ENCODE peak calls at places on chromosomes 12 and 14, in six cellular contexts. H, L, V, W, P and G are unnamed samples.

GRCh38 chr12:51721281-51721940 is 127.1 kb downstream of the FIGNL2 start:
- DNase-seq in H (no peak), L (peak; percentile 53), V (no peak), W (peak; percentile 19), P (no peak), G (no peak)

GRCh38 chr14:20350280-20350679 is 6.8 kb downstream of the PARP2 start:
- DNase-seq in H (no peak), L (no peak), V (no peak), W (no peak), P (no peak), G (no peak)

GRCh38 chr12:96034631-96035282 is 630 bp downstream of the LTA4H start:
- DNase-seq in H (no peak), L (peak; percentile 25), V (no peak), W (no peak), P (no peak), G (no peak)

GRCh38 chr14:88825078-88825458 is 617 bp downstream of the TTC8 start:
- DNase-seq in H (no peak), L (no peak), V (no peak), W (no peak), P (no peak), G (no peak)

GRCh38 chr12:7155471-7156034 is 25.4 kb downstream of the CLSTN3 start:
- DNase-seq in H (no peak), L (no peak), V (no peak), W (no peak), P (no peak), G (no peak)

GRCh38 chr14:59293934-59294661 is 105.6 kb downstream of the DAAM1 start:
- DNase-seq in H (no peak), L (no peak), V (peak; percentile 80), W (peak; percentile 55), P (no peak), G (no peak)

GRCh38 chr14:102008891-102009290 is 44.5 kb downstream of the DYNC1H1 start:
- DNase-seq in H (no peak), L (no peak), V (no peak), W (no peak), P (no peak), G (no peak)

GRCh38 chr14:64674829-64675228 is 29.4 kb upstream of the PLEKHG3 start:
- DNase-seq in H (no peak), L (no peak), V (no peak), W (no peak), P (no peak), G (no peak)

GRCh38 chr12:97194551-97194950 is 268.1 kb upstream of the RMST start:
- DNase-seq in H (no peak), L (no peak), V (no peak), W (no peak), P (no peak), G (no peak)

GRCh38 chr14:51095854-51096823 is 1.2 kb upstream of the TRIM9 start:
- DNase-seq in H (no peak), L (peak; percentile 20), V (no peak), W (no peak), P (no peak), G (peak; percentile 82)

GRCh38 chr12:122088181-122088810 is 9.7 kb downstream of the MLXIP start:
- DNase-seq in H (no peak), L (no peak), V (no peak), W (no peak), P (no peak), G (peak; percentile 40)

GRCh38 chr12:110992909-110993308 is 72.5 kb upstream of the MYL2 start:
- DNase-seq in H (no peak), L (no peak), V (no peak), W (no peak), P (no peak), G (no peak)

GRCh38 chr12:31736472-31736871 is 7.7 kb upstream of the AMN1 start:
- DNase-seq in H (no peak), L (peak; percentile 88), V (no peak), W (no peak), P (no peak), G (no peak)

GRCh38 chr12:121532503-121533390 is 48.1 kb downstream of the KDM2B start:
- DNase-seq in H (no peak), L (no peak), V (no peak), W (no peak), P (no peak), G (no peak)

GRCh38 chr14:69002069-69002468 is 23.0 kb upstream of the ACTN1 start:
- DNase-seq in H (peak; percentile 56), L (no peak), V (no peak), W (no peak), P (no peak), G (no peak)

GRCh38 chr14:37622231-37622923 is 26.9 kb downstream of the TTC6 start:
- DNase-seq in H (no peak), L (no peak), V (no peak), W (no peak), P (no peak), G (no peak)

GRCh38 chr12:130419116-130419515 is 81.4 kb downstream of the PIWIL1 start:
- DNase-seq in H (no peak), L (no peak), V (peak; percentile 23), W (no peak), P (no peak), G (no peak)

GRCh38 chr14:47278233-47278842 is 397.1 kb downstream of the MDGA2 start:
- DNase-seq in H (peak; percentile 43), L (no peak), V (no peak), W (no peak), P (no peak), G (no peak)

GRCh38 chr12:13208533-13209278 is 12.2 kb downstream of the EMP1 start:
- DNase-seq in H (no peak), L (no peak), V (no peak), W (no peak), P (no peak), G (no peak)
- H3K4me1 ChIP-seq in H (peaks cover 14% of the 10 kb centered on the region), L (peaks cover 5% of the 10 kb centered on the region), V (no peaks in the 10 kb centered on the region), W (peaks cover 83% of the 10 kb centered on the region), P (no peaks in the 10 kb centered on the region), G (peaks cover 94% of the 10 kb centered on the region)

DNA sequence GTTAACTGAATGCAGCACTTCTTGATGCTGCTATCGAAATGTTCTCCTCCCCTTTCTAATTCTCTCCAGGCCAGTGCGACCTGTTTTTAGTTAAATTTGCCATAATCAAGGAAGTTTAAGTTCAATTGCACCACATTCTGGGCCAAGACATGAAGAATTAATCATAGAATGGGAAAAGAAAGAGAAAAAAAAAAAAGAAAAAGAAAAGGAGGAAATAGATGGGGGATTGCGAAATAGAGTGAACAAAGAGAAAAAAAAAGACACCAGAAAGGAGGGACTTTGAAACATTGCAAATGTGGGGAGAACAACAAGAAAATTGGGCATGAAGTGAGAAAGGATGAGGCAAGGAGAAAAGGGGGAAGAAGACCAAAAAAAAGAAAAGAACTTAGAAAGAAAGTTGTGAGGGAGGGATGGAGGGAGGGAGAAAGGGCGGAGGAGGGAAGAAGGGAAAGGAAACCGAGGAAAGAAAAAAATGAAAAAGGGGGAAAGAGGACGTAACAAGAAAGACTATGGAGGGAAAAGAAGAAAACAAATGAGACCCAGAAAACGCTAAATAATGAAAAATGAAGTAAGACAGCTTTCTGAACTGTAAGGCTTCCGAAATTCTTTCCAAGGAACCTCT is 32.8 kb upstream of the TBX5 start:
- DNase-seq in H (no peak), L (no peak), V (no peak), W (no peak), P (no peak), G (no peak)
- H3K27me3 ChIP-seq in H (peaks cover 56% of the 10 kb centered on the region), L (no peaks in the 10 kb centered on the region), V (no peaks in the 10 kb centered on the region), W (peaks cover 74% of the 10 kb centered on the region), P (peaks cover 5% of the 10 kb centered on the region), G (peaks cover 71% of the 10 kb centered on the region)

DNA sequence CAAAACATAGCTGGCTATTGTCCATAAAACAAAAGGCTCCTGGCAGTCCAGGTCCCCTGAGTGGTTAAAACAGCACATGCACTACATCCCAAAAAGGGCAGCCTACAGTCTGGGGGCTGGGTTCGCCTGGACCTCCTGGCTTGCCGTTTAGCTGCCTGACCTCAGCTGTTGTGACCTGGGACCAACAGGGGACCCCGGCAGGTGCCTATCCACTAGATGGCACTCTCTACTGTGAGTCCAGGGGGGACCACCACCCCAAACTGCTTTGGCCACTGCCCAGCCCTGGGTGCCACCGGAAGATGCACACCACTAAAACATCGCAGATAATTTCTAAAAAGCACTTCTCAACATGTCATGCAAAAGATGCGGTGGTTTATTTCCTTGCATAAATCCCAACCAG is 2.9 kb upstream of the RTL1 start:
- DNase-seq in H (no peak), L (no peak), V (no peak), W (no peak), P (no peak), G (no peak)
- H3K4me1 ChIP-seq in H (no peaks in the 10 kb centered on the region), L (no peaks in the 10 kb centered on the region), V (no peaks in the 10 kb centered on the region), W (peaks cover 3% of the 10 kb centered on the region), P (no peaks in the 10 kb centered on the region), G (no peaks in the 10 kb centered on the region)

GRCh38 chr12:106576848-106577247 is 6.0 kb upstream of the RFX4 start:
- DNase-seq in H (no peak), L (no peak), V (no peak), W (no peak), P (no peak), G (no peak)
- H3K27me3 ChIP-seq in H (peaks cover 30% of the 10 kb centered on the region), L (peaks cover 10% of the 10 kb centered on the region), V (peaks cover 20% of the 10 kb centered on the region), W (peaks cover 89% of the 10 kb centered on the region), P (peaks cover 8% of the 10 kb centered on the region), G (peaks cover 49% of the 10 kb centered on the region)

GRCh38 chr12:56589783-56590182 is 40.3 kb downstream of the BAZ2A start:
- DNase-seq in H (no peak), L (no peak), V (no peak), W (no peak), P (no peak), G (no peak)
- H3K4me1 ChIP-seq in H (no peaks in the 10 kb centered on the region), L (no peaks in the 10 kb centered on the region), V (no peaks in the 10 kb centered on the region), W (peaks cover 22% of the 10 kb centered on the region), P (no peaks in the 10 kb centered on the region), G (peaks cover 18% of the 10 kb centered on the region)

GRCh38 chr12:132173135-132174014 is 29.1 kb downstream of the NOC4L start:
- DNase-seq in H (no peak), L (no peak), V (no peak), W (peak; percentile 8), P (no peak), G (no peak)
- H3K27me3 ChIP-seq in H (peaks cover 62% of the 10 kb centered on the region), L (peaks cover 4% of the 10 kb centered on the region), V (no peaks in the 10 kb centered on the region), W (peaks cover 95% of the 10 kb centered on the region), P (no peaks in the 10 kb centered on the region), G (peaks cover 93% of the 10 kb centered on the region)

GRCh38 chr12:47823422-47824086 is 3.9 kb upstream of the HDAC7 start:
- DNase-seq in H (no peak), L (no peak), V (no peak), W (no peak), P (no peak), G (no peak)

GRCh38 chr12:47824629-47825028 is 4.9 kb upstream of the HDAC7 start:
- DNase-seq in H (no peak), L (no peak), V (no peak), W (no peak), P (no peak), G (no peak)

GRCh38 chr12:47822863-47823262 is 3.2 kb upstream of the HDAC7 start:
- DNase-seq in H (no peak), L (no peak), V (no peak), W (no peak), P (no peak), G (no peak)

GRCh38 chr12:47825239-47825639 is 5.5 kb upstream of the HDAC7 start:
- DNase-seq in H (peak; percentile 67), L (no peak), V (no peak), W (peak; percentile 72), P (no peak), G (no peak)

GRCh38 chr12:47824198-47824597 is 4.5 kb upstream of the HDAC7 start:
- DNase-seq in H (no peak), L (peak; percentile 69), V (no peak), W (no peak), P (no peak), G (no peak)
- H3K4me1 ChIP-seq in H (peaks cover 76% of the 10 kb centered on the region), L (peaks cover 84% of the 10 kb centered on the region), V (no peaks in the 10 kb centered on the region), W (peaks cover 94% of the 10 kb centered on the region), P (peaks cover 35% of the 10 kb centered on the region), G (peaks cover 89% of the 10 kb centered on the region)